ENCODE peak calls at places on chromosomes 11 and 22, in seven cellular contexts. One of them, this sample, is unnamed.

GRCh38 chr11:115652094-115652493 is 147.9 kb upstream of the CADM1 start:
- DNase-seq in prostate gland: no peak
- DNase-seq in fibroblast of lung: no peak
- DNase-seq in body of pancreas: no peak
- DNase-seq in DND-41: no peak
- DNase-seq in CD8-positive, alpha-beta T cell: no peak
- DNase-seq in substantia nigra: no peak
- DNase-seq in this sample: no peak

GRCh38 chr11:111403021-111403725 is 24.1 kb upstream of the POU2AF1 start:
- DNase-seq in prostate gland: no peak
- DNase-seq in fibroblast of lung: no peak
- DNase-seq in body of pancreas: no peak
- DNase-seq in DND-41: no peak
- DNase-seq in CD8-positive, alpha-beta T cell: no peak
- DNase-seq in substantia nigra: no peak
- DNase-seq in this sample: no peak

GRCh38 chr11:63212742-63213141 is 30.7 kb downstream of the SLC22A25 start:
- DNase-seq in prostate gland: no peak
- DNase-seq in fibroblast of lung: peak; percentile 15
- DNase-seq in body of pancreas: no peak
- DNase-seq in DND-41: peak; percentile 14
- DNase-seq in CD8-positive, alpha-beta T cell: no peak
- DNase-seq in substantia nigra: no peak
- DNase-seq in this sample: no peak

GRCh38 chr11:888290-889212 is 22.1 kb downstream of the CHID1 start:
- DNase-seq in prostate gland: no peak
- DNase-seq in fibroblast of lung: no peak
- DNase-seq in body of pancreas: no peak
- DNase-seq in DND-41: no peak
- DNase-seq in CD8-positive, alpha-beta T cell: no peak
- DNase-seq in substantia nigra: no peak
- DNase-seq in this sample: no peak

GRCh38 chr11:88375927-88376470 is 38.5 kb upstream of the CTSC start:
- DNase-seq in prostate gland: no peak
- DNase-seq in fibroblast of lung: no peak
- DNase-seq in body of pancreas: no peak
- DNase-seq in DND-41: no peak
- DNase-seq in CD8-positive, alpha-beta T cell: no peak
- DNase-seq in substantia nigra: no peak
- DNase-seq in this sample: no peak

GRCh38 chr11:24502425-24502824 is 5.6 kb downstream of the LUZP2 start:
- DNase-seq in prostate gland: no peak
- DNase-seq in fibroblast of lung: no peak
- DNase-seq in body of pancreas: no peak
- DNase-seq in DND-41: no peak
- DNase-seq in CD8-positive, alpha-beta T cell: no peak
- DNase-seq in substantia nigra: no peak
- DNase-seq in this sample: no peak

GRCh38 chr11:79088967-79089366 is 351.9 kb downstream of the TENM4 start:
- DNase-seq in prostate gland: no peak
- DNase-seq in fibroblast of lung: no peak
- DNase-seq in body of pancreas: no peak
- DNase-seq in DND-41: no peak
- DNase-seq in CD8-positive, alpha-beta T cell: no peak
- DNase-seq in substantia nigra: no peak
- DNase-seq in this sample: no peak

GRCh38 chr11:83008581-83008923 is 63.1 kb downstream of the RAB30 start:
- DNase-seq in prostate gland: no peak
- DNase-seq in fibroblast of lung: peak; percentile 30
- DNase-seq in body of pancreas: no peak
- DNase-seq in DND-41: no peak
- DNase-seq in CD8-positive, alpha-beta T cell: no peak
- DNase-seq in substantia nigra: no peak
- DNase-seq in this sample: no peak

GRCh38 chr11:21761000-21761399 is 431.9 kb upstream of the ANO5 start:
- DNase-seq in prostate gland: no peak
- DNase-seq in fibroblast of lung: no peak
- DNase-seq in body of pancreas: no peak
- DNase-seq in DND-41: no peak
- DNase-seq in CD8-positive, alpha-beta T cell: no peak
- DNase-seq in substantia nigra: no peak
- DNase-seq in this sample: no peak

GRCh38 chr11:1531418-1531817 is 40.7 kb downstream of the DUSP8 start:
- DNase-seq in prostate gland: no peak
- DNase-seq in fibroblast of lung: no peak
- DNase-seq in body of pancreas: no peak
- DNase-seq in DND-41: no peak
- DNase-seq in CD8-positive, alpha-beta T cell: no peak
- DNase-seq in substantia nigra: no peak
- DNase-seq in this sample: no peak

GRCh38 chr22:12601870-12602779 is 2925.9 kb upstream of the OR11H1 start:
- DNase-seq in prostate gland: no peak
- DNase-seq in fibroblast of lung: no peak
- DNase-seq in body of pancreas: no peak
- DNase-seq in DND-41: no peak
- DNase-seq in CD8-positive, alpha-beta T cell: no peak
- DNase-seq in substantia nigra: no peak
- DNase-seq in this sample: no peak

GRCh38 chr11:17846852-17847453 is 112.4 kb downstream of the KCNC1 start:
- DNase-seq in prostate gland: no peak
- DNase-seq in fibroblast of lung: peak; percentile 65
- DNase-seq in body of pancreas: no peak
- DNase-seq in DND-41: no peak
- DNase-seq in CD8-positive, alpha-beta T cell: no peak
- DNase-seq in substantia nigra: no peak
- DNase-seq in this sample: no peak

GRCh38 chr11:36751996-36752395 is 154.0 kb upstream of the RAG2 start:
- DNase-seq in prostate gland: no peak
- DNase-seq in fibroblast of lung: no peak
- DNase-seq in body of pancreas: no peak
- DNase-seq in DND-41: no peak
- DNase-seq in CD8-positive, alpha-beta T cell: no peak
- DNase-seq in substantia nigra: no peak
- DNase-seq in this sample: no peak

GRCh38 chr11:27192184-27192583 is 151.6 kb downstream of the BBOX1 start:
- DNase-seq in prostate gland: no peak
- DNase-seq in fibroblast of lung: no peak
- DNase-seq in body of pancreas: no peak
- DNase-seq in DND-41: no peak
- DNase-seq in CD8-positive, alpha-beta T cell: no peak
- DNase-seq in substantia nigra: no peak
- DNase-seq in this sample: no peak

GRCh38 chr11:27184458-27185312 is 144.1 kb downstream of the BBOX1 start:
- DNase-seq in prostate gland: no peak
- DNase-seq in fibroblast of lung: no peak
- DNase-seq in body of pancreas: no peak
- DNase-seq in DND-41: no peak
- DNase-seq in CD8-positive, alpha-beta T cell: no peak
- DNase-seq in substantia nigra: no peak
- DNase-seq in this sample: no peak

GRCh38 chr11:27191061-27191460 is 150.4 kb downstream of the BBOX1 start:
- DNase-seq in prostate gland: no peak
- DNase-seq in fibroblast of lung: no peak
- DNase-seq in body of pancreas: no peak
- DNase-seq in DND-41: no peak
- DNase-seq in CD8-positive, alpha-beta T cell: no peak
- DNase-seq in substantia nigra: no peak
- DNase-seq in this sample: no peak

GRCh38 chr11:27187075-27187847 is 146.6 kb downstream of the BBOX1 start:
- DNase-seq in prostate gland: no peak
- DNase-seq in fibroblast of lung: no peak
- DNase-seq in body of pancreas: no peak
- DNase-seq in DND-41: no peak
- DNase-seq in CD8-positive, alpha-beta T cell: no peak
- DNase-seq in substantia nigra: no peak
- DNase-seq in this sample: no peak

GRCh38 chr11:27187848-27188621 is 147.4 kb downstream of the BBOX1 start:
- DNase-seq in prostate gland: no peak
- DNase-seq in fibroblast of lung: no peak
- DNase-seq in body of pancreas: no peak
- DNase-seq in DND-41: no peak
- DNase-seq in CD8-positive, alpha-beta T cell: no peak
- DNase-seq in substantia nigra: no peak
- DNase-seq in this sample: no peak
- H3K27ac ChIP-seq in prostate gland: no peak overlapping the region
- H3K27ac ChIP-seq in fibroblast of lung: no peak overlapping the region
- H3K27ac ChIP-seq in body of pancreas: peak overlapping the region; percentile 25
- H3K27ac ChIP-seq in DND-41: no peak overlapping the region
- H3K27ac ChIP-seq in CD8-positive, alpha-beta T cell: no peak overlapping the region
- H3K27ac ChIP-seq in substantia nigra: no peak overlapping the region
- H3K27ac ChIP-seq in this sample: no peak overlapping the region

GRCh38 chr11:9971894-9972293 is 308.0 kb downstream of the SWAP70 start:
- DNase-seq in prostate gland: no peak
- DNase-seq in fibroblast of lung: no peak
- DNase-seq in body of pancreas: no peak
- DNase-seq in DND-41: no peak
- DNase-seq in CD8-positive, alpha-beta T cell: no peak
- DNase-seq in substantia nigra: no peak
- DNase-seq in this sample: no peak

GRCh38 chr11:9973921-9974320 is 310.0 kb downstream of the SWAP70 start:
- DNase-seq in prostate gland: no peak
- DNase-seq in fibroblast of lung: no peak
- DNase-seq in body of pancreas: no peak
- DNase-seq in DND-41: no peak
- DNase-seq in CD8-positive, alpha-beta T cell: no peak
- DNase-seq in substantia nigra: no peak
- DNase-seq in this sample: no peak

GRCh38 chr11:9974375-9974774 is 310.5 kb downstream of the SWAP70 start:
- DNase-seq in prostate gland: no peak
- DNase-seq in fibroblast of lung: no peak
- DNase-seq in body of pancreas: no peak
- DNase-seq in DND-41: no peak
- DNase-seq in CD8-positive, alpha-beta T cell: no peak
- DNase-seq in substantia nigra: no peak
- DNase-seq in this sample: no peak

GRCh38 chr11:9972917-9973504 is 309.1 kb downstream of the SWAP70 start:
- DNase-seq in prostate gland: peak; percentile 38
- DNase-seq in fibroblast of lung: peak; percentile 75
- DNase-seq in body of pancreas: peak; percentile 22
- DNase-seq in DND-41: no peak
- DNase-seq in CD8-positive, alpha-beta T cell: no peak
- DNase-seq in substantia nigra: no peak
- DNase-seq in this sample: no peak

DNA sequence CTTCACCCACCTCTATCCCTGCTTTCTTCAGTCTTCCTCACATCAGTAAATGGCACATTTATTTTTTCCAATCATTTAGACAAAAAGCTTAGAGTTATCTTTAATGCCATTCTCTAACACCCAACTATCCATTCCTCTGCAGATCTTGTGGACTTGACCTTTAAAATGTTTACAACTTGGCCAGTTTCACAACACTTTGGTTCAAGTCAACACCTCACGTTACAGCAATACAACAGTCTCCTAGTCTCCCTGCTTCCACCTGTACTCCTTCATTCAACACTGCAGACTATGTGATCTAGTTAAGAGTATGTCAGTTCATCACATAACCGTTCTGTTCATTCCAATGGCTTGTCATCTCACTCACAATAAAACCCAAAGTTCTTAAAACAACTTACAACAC is 305.2 kb downstream of the SWAP70 start:
- DNase-seq in prostate gland: no peak
- DNase-seq in fibroblast of lung: no peak
- DNase-seq in body of pancreas: no peak
- DNase-seq in DND-41: no peak
- DNase-seq in CD8-positive, alpha-beta T cell: no peak
- DNase-seq in substantia nigra: no peak
- DNase-seq in this sample: no peak
- H3K27ac ChIP-seq in prostate gland: no peak overlapping the region
- H3K27ac ChIP-seq in fibroblast of lung: no peak overlapping the region
- H3K27ac ChIP-seq in body of pancreas: no peak overlapping the region
- H3K27ac ChIP-seq in DND-41: no peak overlapping the region
- H3K27ac ChIP-seq in CD8-positive, alpha-beta T cell: no peak overlapping the region
- H3K27ac ChIP-seq in substantia nigra: no peak overlapping the region
- H3K27ac ChIP-seq in this sample: no peak overlapping the region

GRCh38 chr22:17373839-17374238 is 4.6 kb downstream of the CECR2 start:
- DNase-seq in prostate gland: no peak
- DNase-seq in fibroblast of lung: no peak
- DNase-seq in body of pancreas: no peak
- DNase-seq in DND-41: no peak
- DNase-seq in CD8-positive, alpha-beta T cell: no peak
- DNase-seq in substantia nigra: no peak
- DNase-seq in this sample: no peak

GRCh38 chr22:17370766-17371181 is 1.5 kb downstream of the CECR2 start:
- DNase-seq in prostate gland: no peak
- DNase-seq in fibroblast of lung: peak; percentile 19
- DNase-seq in body of pancreas: no peak
- DNase-seq in DND-41: no peak
- DNase-seq in CD8-positive, alpha-beta T cell: no peak
- DNase-seq in substantia nigra: no peak
- DNase-seq in this sample: no peak

GRCh38 chr22:17370036-17370765 is 941 bp downstream of the CECR2 start:
- DNase-seq in prostate gland: no peak
- DNase-seq in fibroblast of lung: peak; percentile 11
- DNase-seq in body of pancreas: peak; percentile 15
- DNase-seq in DND-41: no peak
- DNase-seq in CD8-positive, alpha-beta T cell: no peak
- DNase-seq in substantia nigra: peak; percentile 55
- DNase-seq in this sample: no peak

GRCh38 chr22:17369553-17370035 is 334 bp downstream of the CECR2 start:
- DNase-seq in prostate gland: no peak
- DNase-seq in fibroblast of lung: peak; percentile 48
- DNase-seq in body of pancreas: peak; percentile 48
- DNase-seq in DND-41: no peak
- DNase-seq in CD8-positive, alpha-beta T cell: peak; percentile 16
- DNase-seq in substantia nigra: peak; percentile 56
- DNase-seq in this sample: no peak

GRCh38 chr22:17371446-17371845 is 2.2 kb downstream of the CECR2 start:
- DNase-seq in prostate gland: no peak
- DNase-seq in fibroblast of lung: no peak
- DNase-seq in body of pancreas: no peak
- DNase-seq in DND-41: no peak
- DNase-seq in CD8-positive, alpha-beta T cell: no peak
- DNase-seq in substantia nigra: no peak
- DNase-seq in this sample: no peak
- H3K27ac ChIP-seq in prostate gland: no peak overlapping the region
- H3K27ac ChIP-seq in fibroblast of lung: no peak overlapping the region
- H3K27ac ChIP-seq in body of pancreas: no peak overlapping the region
- H3K27ac ChIP-seq in DND-41: no peak overlapping the region
- H3K27ac ChIP-seq in CD8-positive, alpha-beta T cell: no peak overlapping the region
- H3K27ac ChIP-seq in substantia nigra: no peak overlapping the region
- H3K27ac ChIP-seq in this sample: no peak overlapping the region

GRCh38 chr22:40653361-40653760 is 16.8 kb upstream of the MRTFA start:
- DNase-seq in prostate gland: no peak
- DNase-seq in fibroblast of lung: no peak
- DNase-seq in body of pancreas: no peak
- DNase-seq in DND-41: no peak
- DNase-seq in CD8-positive, alpha-beta T cell: no peak
- DNase-seq in substantia nigra: no peak
- DNase-seq in this sample: no peak

GRCh38 chr22:40648386-40648785 is 11.9 kb upstream of the MRTFA start:
- DNase-seq in prostate gland: no peak
- DNase-seq in fibroblast of lung: no peak
- DNase-seq in body of pancreas: no peak
- DNase-seq in DND-41: no peak
- DNase-seq in CD8-positive, alpha-beta T cell: no peak
- DNase-seq in substantia nigra: no peak
- DNase-seq in this sample: no peak

GRCh38 chr22:40654522-40655167 is 18.1 kb upstream of the MRTFA start:
- DNase-seq in prostate gland: peak; percentile 38
- DNase-seq in fibroblast of lung: peak; percentile 87
- DNase-seq in body of pancreas: peak; percentile 44
- DNase-seq in DND-41: no peak
- DNase-seq in CD8-positive, alpha-beta T cell: no peak
- DNase-seq in substantia nigra: peak; percentile 60
- DNase-seq in this sample: no peak

GRCh38 chr22:40651057-40651456 is 14.5 kb upstream of the MRTFA start:
- DNase-seq in prostate gland: no peak
- DNase-seq in fibroblast of lung: no peak
- DNase-seq in body of pancreas: no peak
- DNase-seq in DND-41: no peak
- DNase-seq in CD8-positive, alpha-beta T cell: no peak
- DNase-seq in substantia nigra: no peak
- DNase-seq in this sample: no peak

GRCh38 chr22:40651563-40652501 is 15.3 kb upstream of the MRTFA start:
- DNase-seq in prostate gland: peak; percentile 79
- DNase-seq in fibroblast of lung: peak; percentile 99
- DNase-seq in body of pancreas: peak; percentile 77
- DNase-seq in DND-41: no peak
- DNase-seq in CD8-positive, alpha-beta T cell: peak; percentile 48
- DNase-seq in substantia nigra: peak; percentile 99
- DNase-seq in this sample: peak; percentile 99
- H3K27ac ChIP-seq in prostate gland: peak overlapping the region; percentile 95
- H3K27ac ChIP-seq in fibroblast of lung: peak overlapping the region; percentile 100
- H3K27ac ChIP-seq in body of pancreas: peak overlapping the region; percentile 100
- H3K27ac ChIP-seq in DND-41: no peak overlapping the region
- H3K27ac ChIP-seq in CD8-positive, alpha-beta T cell: peak overlapping the region; percentile 48
- H3K27ac ChIP-seq in substantia nigra: peak overlapping the region; percentile 96
- H3K27ac ChIP-seq in this sample: peak overlapping the region; percentile 100

This sample was measured in epithelial cell of prostate.